ENCODE peak calls at places on chromosomes 11 and 22, in seven cellular contexts. Y is CD4-positive, alpha-beta T cell; K is prostate gland; C is Peyer's patch; W is tibial artery; Q is left lung; J is mucosa of descending colon. R is an unnamed sample.

GRCh38 chr22:49592780-49593501 is 234.7 kb downstream of the BRD1 start:
- DNase-seq in W (no peak), C (no peak), J (no peak), Q (no peak), Y (no peak), K (no peak), R (no peak)

GRCh38 chr11:78926633-78927347 is 352.1 kb upstream of the NARS2 start:
- DNase-seq in Q (no peak), W (no peak), C (no peak), Y (no peak), J (no peak), K (no peak), R (no peak)

GRCh38 chr11:13160302-13160701 is 117.3 kb upstream of the BMAL1 start:
- DNase-seq in C (no peak), W (no peak), Q (no peak), K (peak; percentile 68), J (no peak), Y (no peak), R (no peak)

GRCh38 chr11:11731311-11732083 is 109.7 kb upstream of the GALNT18 start:
- DNase-seq in K (no peak), C (no peak), Q (no peak), J (no peak), Y (no peak), W (no peak), R (no peak)

GRCh38 chr11:469684-470667 is 19.9 kb downstream of the PTDSS2 start:
- DNase-seq in Q (peak; percentile 79), W (peak; percentile 86), K (peak; percentile 82), Y (no peak), J (peak; percentile 69), C (no peak), R (no peak)

GRCh38 chr11:77108436-77108835 is 5.8 kb downstream of the OMP start:
- DNase-seq in Q (no peak), K (no peak), Y (no peak), J (peak; percentile 71), W (no peak), C (peak; percentile 63), R (no peak)

GRCh38 chr11:34174411-34175041 is 69.1 kb downstream of the NAT10 start:
- DNase-seq in Y (peak; percentile 74), W (peak; percentile 82), J (peak; percentile 93), K (peak; percentile 83), Q (peak; percentile 95), C (peak; percentile 89), R (peak; percentile 80)

GRCh38 chr22:46851311-46851710 is 88.9 kb downstream of the TBC1D22A start:
- DNase-seq in W (no peak), K (no peak), Q (no peak), Y (no peak), J (no peak), C (no peak), R (no peak)

DNA sequence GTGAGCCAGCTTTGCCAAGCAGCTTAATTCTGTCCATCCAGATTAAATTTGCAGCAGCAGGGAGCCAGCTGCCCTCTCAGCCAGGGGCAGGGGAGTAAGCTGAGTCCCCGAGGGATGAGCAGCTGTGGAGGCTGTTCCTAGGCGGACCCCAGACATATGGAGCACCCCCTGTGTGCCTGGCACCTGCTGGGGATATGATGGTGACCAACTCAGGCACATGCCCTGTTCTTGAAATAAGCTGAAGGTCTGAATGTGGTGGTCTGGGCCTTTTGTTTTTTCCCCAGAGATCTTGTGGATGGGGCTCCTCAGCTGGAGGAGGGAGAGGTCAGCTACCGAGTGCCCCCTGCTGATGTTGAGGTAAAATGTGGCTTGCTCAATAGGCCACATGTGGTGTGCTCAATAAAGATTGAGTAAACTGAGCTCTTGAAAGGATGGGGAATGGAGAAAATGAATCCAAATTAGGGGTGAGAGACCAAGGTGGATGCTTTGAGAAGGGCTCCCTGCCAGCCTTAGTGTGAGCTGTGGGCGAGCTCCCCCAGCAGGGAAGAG is 103.3 kb upstream of the NNMT start:
- DNase-seq in J (no peak), K (no peak), Y (no peak), Q (no peak), W (no peak), C (no peak), R (no peak)
- TF ChIP-seq CTCF in J (no peak), K (no peak), Y (no peak), Q (no peak), W (no peak), C (no peak), R (no peak)

GRCh38 chr11:42631223-42631843 is 680.5 kb upstream of the API5 start:
- DNase-seq in Y (no peak), C (no peak), K (no peak), Q (no peak), W (no peak), J (peak; percentile 13), R (no peak)
- TF ChIP-seq CTCF in Y (no peak), C (no peak), K (no peak), Q (peak; percentile 35), W (no peak), J (no peak), R (no peak)

DNA sequence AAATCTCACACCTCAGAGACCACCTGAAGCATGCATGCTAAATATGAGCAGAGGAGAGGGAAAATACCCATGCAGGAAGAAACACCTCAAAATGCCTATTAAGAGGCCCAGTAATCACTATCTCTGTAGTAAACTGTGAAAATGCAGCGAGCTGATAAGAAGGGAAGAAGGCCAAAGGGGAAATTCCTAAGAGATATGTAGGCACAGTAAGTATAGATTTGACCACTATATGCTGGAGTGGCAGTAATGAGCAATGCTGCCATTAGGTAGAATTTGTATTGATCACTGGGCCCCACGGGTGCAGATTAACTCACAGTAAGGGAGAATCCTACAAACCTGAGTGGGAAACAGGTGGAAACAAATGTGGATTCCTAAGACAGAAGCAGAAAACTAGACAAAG is 1813.1 kb upstream of the RAG2 start:
- DNase-seq in W (no peak), Y (no peak), J (no peak), C (no peak), Q (no peak), K (no peak), R (no peak)
- TF ChIP-seq CTCF in W (no peak), Y (no peak), J (no peak), C (no peak), Q (no peak), K (no peak), R (no peak)

GRCh38 chr11:44699497-44699896 is 27.3 kb upstream of the TSPAN18 start:
- DNase-seq in W (no peak), Q (no peak), Y (no peak), K (no peak), C (no peak), J (no peak), R (no peak)

GRCh38 chr11:44698228-44698923 is 28.4 kb upstream of the TSPAN18 start:
- DNase-seq in Y (no peak), Q (no peak), K (no peak), W (no peak), J (no peak), C (no peak), R (no peak)

GRCh38 chr11:44702897-44703296 is 23.9 kb upstream of the TSPAN18 start:
- DNase-seq in Y (no peak), K (no peak), W (no peak), C (no peak), Q (no peak), J (no peak), R (no peak)

GRCh38 chr11:44700009-44700408 is 26.8 kb upstream of the TSPAN18 start:
- DNase-seq in C (no peak), J (no peak), K (no peak), W (no peak), Y (no peak), Q (no peak), R (no peak)

DNA sequence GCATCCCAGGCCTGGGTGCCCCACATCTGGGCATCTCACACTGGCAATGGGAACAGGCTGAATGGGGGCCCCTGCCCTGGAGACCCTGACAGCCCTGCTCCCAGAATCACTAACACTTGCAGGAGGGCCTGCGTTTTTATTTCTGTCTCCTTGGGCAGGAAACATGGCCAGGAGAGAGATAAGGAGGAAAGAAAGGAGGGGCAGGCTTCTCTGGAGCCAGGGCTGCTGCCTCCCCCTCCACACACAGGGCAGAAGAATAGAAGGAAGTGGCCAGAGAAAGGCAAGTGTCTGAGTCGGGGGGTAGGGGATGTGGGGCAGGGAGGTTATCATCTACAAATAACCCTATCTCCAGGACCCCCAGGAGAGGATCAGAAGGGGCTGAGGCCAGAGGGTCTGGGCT is 25.5 kb upstream of the TSPAN18 start:
- DNase-seq in K (no peak), J (no peak), W (no peak), Y (no peak), C (no peak), Q (no peak), R (no peak)
- TF ChIP-seq CTCF in K (no peak), J (no peak), W (no peak), Y (no peak), C (no peak), Q (no peak), R (no peak)

GRCh38 chr11:134253189-134253993 is at the start of the genes ACAD8 and THYN1:
- DNase-seq in Q (peak; percentile 98), C (peak; percentile 95), K (peak; percentile 96), Y (peak; percentile 90), W (peak; percentile 96), J (peak; percentile 97), R (peak; percentile 93)
- TF ChIP-seq CTCF in Q (peak; percentile 27), C (peak; percentile 61), K (no peak), Y (peak; percentile 36), W (peak; percentile 55), J (peak; percentile 19), R (peak; percentile 28)

GRCh38 chr11:3916962-3917361 is 61.5 kb downstream of the STIM1 start:
- DNase-seq in C (no peak), Y (no peak), J (peak; percentile 38), K (no peak), Q (no peak), W (no peak), R (no peak)

GRCh38 chr11:3920148-3920852 is 64.8 kb downstream of the STIM1 start:
- DNase-seq in Y (no peak), C (no peak), K (no peak), W (peak; percentile 77), Q (no peak), J (peak; percentile 47), R (peak; percentile 84)

GRCh38 chr11:3925513-3925912 is 70.0 kb downstream of the STIM1 start:
- DNase-seq in J (no peak), Y (no peak), W (no peak), C (no peak), K (no peak), Q (no peak), R (no peak)

GRCh38 chr11:3926458-3927095 is 71.1 kb downstream of the STIM1 start:
- DNase-seq in W (no peak), C (no peak), Q (no peak), J (no peak), K (no peak), Y (no peak), R (no peak)

GRCh38 chr11:3922056-3922455 is 66.6 kb downstream of the STIM1 start:
- DNase-seq in J (no peak), C (no peak), Q (no peak), K (no peak), Y (no peak), W (no peak), R (no peak)
- TF ChIP-seq CTCF in J (no peak), C (no peak), Q (no peak), K (no peak), Y (no peak), W (no peak), R (no peak)

R was measured in CD14-positive monocyte.